ENCODE peak calls at places on chromosomes 16 and 17, in nine cellular contexts. K is non-pigmented ciliary epithelial cell, M is NCI-H69, N is NCI-H1417, E is SHP77, U is spleen, L is AG08395, J is fibroblast of mammary gland, Z is head of caudate nucleus. H is an unnamed sample.

GRCh38 chr16:76661691-76662090 is 384.5 kb downstream of the CNTNAP4 start:
- DNase-seq in K (no peak), M (no peak), N (no peak), E (no peak), U (no peak), L (no peak), J (peak), Z (no peak), H (no peak)

GRCh38 chr16:80599466-80599865 is 58.7 kb downstream of the DYNLRB2 start:
- DNase-seq in K (no peak), M (no peak), N (no peak), E (no peak), U (no peak), L (no peak), J (peak), Z (no peak), H (no peak)

GRCh38 chr17:46212634-46213435 is 19.6 kb upstream of the KANSL1 start:
- DNase-seq in K (peak), M (peak), N (peak), E (peak), U (no peak), L (peak), J (peak), Z (peak), H (peak)

GRCh38 chr17:42553161-42553818 is 567 bp downstream of the HSD17B1 start:
- DNase-seq in K (no peak), M (no peak), N (no peak), E (no peak), U (peak), L (no peak), J (peak), Z (no peak), H (no peak)

GRCh38 chr17:60354223-60354622 is 37.7 kb downstream of the USP32 start:
- DNase-seq in K (no peak), M (no peak), N (no peak), E (no peak), U (no peak), L (peak), J (peak), Z (no peak), H (peak)

GRCh38 chr16:55116165-55116894 is 185.7 kb downstream of the IRX5 start:
- DNase-seq in K (no peak), M (no peak), N (no peak), E (no peak), U (no peak), L (peak), J (no peak), Z (no peak), H (peak)

GRCh38 chr16:78786635-78787034 is 687.2 kb downstream of the WWOX start:
- DNase-seq in K (no peak), M (no peak), N (no peak), E (no peak), U (no peak), L (no peak), J (no peak), Z (no peak), H (no peak)

GRCh38 chr17:323181-323580 is 29.4 kb downstream of the RPH3AL start:
- DNase-seq in K (no peak), M (no peak), N (no peak), E (no peak), U (no peak), L (no peak), J (no peak), Z (no peak), H (no peak)